ENCODE peak calls at places on chromosome 13, in seven cellular contexts. E is small intestine; O is mucosa of gallbladder; R is naive thymus-derived CD8-positive, alpha-beta T cell; I is stimulated activated CD8-positive, alpha-beta memory T cell treated with anti-CD3 and anti-CD28 coated beads, Interleukin-2, amount 100 ng/mL, for 1 hour; N is astrocyte of the cerebellum; T is Calu3. A is an unnamed sample.

GRCh38 chr13:51303063-51303552 is 36.4 kb upstream of the SERPINE3 start:
- DNase-seq in I (no peak), R (no peak), T (no peak), N (no peak), O (no peak), E (no peak), A (no peak)

GRCh38 chr13:98785405-98785804 is 32.9 kb upstream of the SLC15A1 start:
- DNase-seq in T (no peak), R (no peak), E (no peak), I (no peak), O (no peak), N (no peak), A (no peak)

GRCh38 chr13:45007225-45007624 is 17.9 kb downstream of the GPALPP1 start:
- DNase-seq in O (no peak), I (no peak), R (no peak), T (no peak), N (no peak), E (no peak), A (no peak)

GRCh38 chr13:77492982-77493381 is 42.5 kb upstream of the SCEL start:
- DNase-seq in E (peak), I (no peak), O (no peak), T (peak), N (no peak), R (no peak), A (peak)

GRCh38 chr13:44221657-44222056 is 152.0 kb upstream of the SERP2 start:
- DNase-seq in I (no peak), R (no peak), T (no peak), O (no peak), E (no peak), N (no peak), A (no peak)

GRCh38 chr13:62512194-62513141 is 1096.8 kb upstream of the PCDH20 start:
- DNase-seq in E (peak), N (peak), I (no peak), R (no peak), O (peak), T (peak), A (peak)

GRCh38 chr13:112783946-112784500 is 94.2 kb downstream of the ATP11A start:
- DNase-seq in E (no peak), T (no peak), I (no peak), O (no peak), R (no peak), N (no peak), A (peak)

GRCh38 chr13:36536546-36536945 is 104.3 kb downstream of the CCNA1 start:
- DNase-seq in R (no peak), E (no peak), N (peak), T (no peak), I (no peak), O (no peak), A (no peak)

GRCh38 chr13:50708461-50708860 is 135.0 kb downstream of the DLEU7 start:
- DNase-seq in E (no peak), N (no peak), R (no peak), O (no peak), T (no peak), I (no peak), A (peak)

GRCh38 chr13:33402975-33403374 is 117.4 kb upstream of the STARD13 start:
- DNase-seq in T (no peak), I (no peak), O (no peak), E (no peak), N (no peak), R (no peak), A (no peak)

GRCh38 chr13:20825476-20825875 is 51.7 kb upstream of the EEF1AKMT1 start:
- DNase-seq in E (no peak), R (no peak), I (no peak), T (no peak), N (peak), O (no peak), A (no peak)

GRCh38 chr13:110266431-110266809 is 40.5 kb downstream of the COL4A1 start:
- DNase-seq in T (no peak), R (no peak), O (no peak), E (no peak), I (no peak), N (no peak), A (no peak)

GRCh38 chr13:39501711-39502324 is 101.2 kb downstream of the LHFPL6 start:
- DNase-seq in I (no peak), R (no peak), T (no peak), E (no peak), N (peak), O (no peak), A (peak)

GRCh38 chr13:83498486-83499190 is 383.6 kb downstream of the SLITRK1 start:
- DNase-seq in O (no peak), N (peak), T (no peak), R (no peak), E (no peak), I (no peak), A (no peak)

GRCh38 chr13:108534728-108535127 is 94.7 kb upstream of the MYO16 start:
- DNase-seq in I (no peak), N (no peak), E (no peak), T (no peak), R (no peak), O (no peak), A (no peak)

GRCh38 chr13:79647518-79647917 is 166.6 kb downstream of the NDFIP2 start:
- DNase-seq in O (no peak), T (no peak), E (peak), R (no peak), I (no peak), N (no peak), A (no peak)

GRCh38 chr13:113883921-113884804 is 20.3 kb upstream of the GAS6 start:
- DNase-seq in E (no peak), N (no peak), T (no peak), I (no peak), O (no peak), R (no peak), A (no peak)

GRCh38 chr13:78609464-78610205 is 6.3 kb upstream of the POU4F1 start:
- DNase-seq in N (no peak), I (no peak), E (no peak), O (no peak), R (no peak), T (no peak), A (peak)

GRCh38 chr13:51523082-51523518 is 61.2 kb upstream of the WDFY2 start:
- DNase-seq in N (no peak), E (no peak), R (peak), I (no peak), O (no peak), T (no peak), A (peak)

GRCh38 chr13:88648598-88649373 is 977.6 kb downstream of the SLITRK5 start:
- DNase-seq in O (no peak), E (peak), I (no peak), T (no peak), N (no peak), R (no peak), A (no peak)

GRCh38 chr13:37385248-37385647 is 213.3 kb downstream of the POSTN start:
- DNase-seq in E (no peak), N (no peak), I (no peak), O (no peak), R (no peak), T (no peak), A (peak)

GRCh38 chr13:20945952-20946383 is 43.4 kb upstream of the XPO4 start:
- DNase-seq in N (no peak), E (no peak), R (peak), T (no peak), I (no peak), O (peak), A (no peak)

GRCh38 chr13:35690546-35690945 is 214.1 kb upstream of the MAB21L1 start:
- DNase-seq in N (no peak), R (no peak), O (no peak), I (no peak), T (no peak), E (no peak), A (no peak)

GRCh38 chr13:109840201-109840892 is 54.0 kb upstream of the IRS2 start:
- DNase-seq in T (no peak), I (no peak), E (no peak), R (no peak), N (no peak), O (no peak), A (peak)

GRCh38 chr13:28710161-28710560 is 8.6 kb downstream of the SLC46A3 start:
- DNase-seq in I (no peak), O (peak), T (no peak), E (peak), N (no peak), R (no peak), A (no peak)

GRCh38 chr13:44298314-44298713 is 75.3 kb upstream of the SERP2 start:
- DNase-seq in N (no peak), T (no peak), E (no peak), R (no peak), O (no peak), I (no peak), A (no peak)